ENCODE peak calls at places on chromosomes 1 and 21, in ten cellular contexts. P is left lung, B is heart right ventricle, L is neural progenitor cell, T is foreskin fibroblast, E is body of pancreas, X is mucosa of descending colon, J is HL-60, M is fibroblast of the aortic adventitia, Q is PC-3. D is an unnamed sample.

GRCh38 chr1:246629976-246630375 is 63.7 kb downstream of the CNST start:
- DNase-seq in Q (no peak), B (no peak), P (no peak), E (no peak), X (no peak), M (no peak), T (no peak), J (no peak), L (no peak), D (no peak)

GRCh38 chr1:106986603-106987002 is 69.9 kb upstream of the PRMT6 start:
- DNase-seq in J (no peak), P (no peak), M (no peak), Q (no peak), L (peak; percentile 7), E (no peak), X (no peak), B (no peak), T (no peak), D (no peak)

GRCh38 chr1:242784074-242784473 is 259.6 kb upstream of the PLD5 start:
- DNase-seq in L (peak; percentile 21), J (no peak), E (no peak), B (no peak), Q (no peak), T (no peak), M (no peak), P (no peak), X (no peak), D (no peak)

GRCh38 chr1:1307261-1307907 is 346 bp downstream of the ACAP3 start:
- DNase-seq in X (no peak), E (peak; percentile 36), P (peak; percentile 89), J (no peak), T (peak; percentile 66), B (peak; percentile 48), L (peak; percentile 76), Q (peak; percentile 47), M (peak; percentile 19), D (no peak)

GRCh38 chr1:52190500-52191252 is 48.8 kb downstream of the ZFYVE9 start:
- DNase-seq in T (peak; percentile 13), B (no peak), L (no peak), P (no peak), J (no peak), X (no peak), E (no peak), Q (no peak), M (no peak), D (no peak)

GRCh38 chr1:166489670-166490436 is 323.1 kb upstream of the FAM78B start:
- DNase-seq in B (peak; percentile 10), Q (peak; percentile 74), J (peak; percentile 49), E (peak; percentile 49), M (peak; percentile 5), X (no peak), L (no peak), P (peak; percentile 61), T (no peak), D (peak; percentile 75)

GRCh38 chr1:169427081-169427611 is at the start of gene CCDC181:
- DNase-seq in P (peak; percentile 74), Q (no peak), L (peak; percentile 97), J (no peak), E (peak; percentile 72), M (peak; percentile 42), B (peak; percentile 70), X (no peak), T (peak; percentile 82), D (peak; percentile 10)

GRCh38 chr1:97986041-97987005 is 65.5 kb upstream of the DPYD start:
- DNase-seq in T (peak; percentile 19), J (no peak), M (no peak), X (no peak), B (no peak), Q (no peak), E (no peak), P (no peak), L (no peak), D (no peak)

DNA sequence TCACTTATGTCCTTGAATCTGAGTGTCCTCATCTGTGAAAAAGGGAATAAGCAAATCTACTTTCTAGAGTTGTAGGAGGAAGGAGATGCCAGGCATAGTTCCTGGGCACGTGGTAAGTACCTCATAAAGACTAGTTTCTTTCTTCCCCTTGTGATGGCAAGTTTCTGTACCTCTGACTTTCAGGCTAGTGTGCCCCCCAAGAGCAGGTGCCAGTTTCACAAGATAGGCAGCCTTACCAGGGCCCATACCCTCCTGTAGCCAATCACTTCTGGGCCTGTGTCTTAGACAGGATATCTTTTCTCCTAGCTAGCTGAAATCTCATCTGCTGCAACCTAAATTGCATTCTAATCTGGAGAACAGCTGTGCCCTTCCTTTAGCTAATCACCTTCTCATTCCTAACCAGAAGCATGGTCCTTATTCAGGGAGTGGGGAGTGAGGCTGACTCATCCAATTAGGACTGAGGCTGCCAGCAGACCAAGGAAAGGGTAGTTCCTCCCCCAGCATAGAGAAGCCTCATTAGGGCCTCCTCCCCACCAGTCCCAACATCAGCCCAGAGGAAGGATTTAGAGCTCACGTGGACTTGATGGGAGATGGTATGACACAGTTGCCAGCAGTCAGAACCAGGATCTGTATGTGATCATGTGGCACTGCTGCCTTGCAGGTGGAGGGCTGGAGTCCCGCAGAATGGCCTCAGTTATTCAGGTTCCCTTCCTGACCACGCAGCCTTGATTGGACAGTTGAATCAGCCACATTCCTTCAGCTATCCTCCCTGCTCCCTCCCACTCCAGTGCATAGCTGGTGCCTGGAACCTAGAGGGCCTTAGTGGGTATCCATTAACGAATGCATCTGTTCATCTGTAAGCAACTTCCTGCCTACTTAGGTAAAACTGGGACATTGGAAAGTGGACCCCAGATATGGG is 7.9 kb downstream of the KLHDC8A start:
- DNase-seq in T (no peak), P (no peak), X (no peak), E (no peak), L (no peak), Q (no peak), J (no peak), B (no peak), M (no peak), D (no peak)
- TF ChIP-seq CTCF in T (no peak), P (no peak), X (no peak), E (no peak), L (no peak), Q (no peak), J (no peak), B (no peak), M (no peak), D (no peak)

DNA sequence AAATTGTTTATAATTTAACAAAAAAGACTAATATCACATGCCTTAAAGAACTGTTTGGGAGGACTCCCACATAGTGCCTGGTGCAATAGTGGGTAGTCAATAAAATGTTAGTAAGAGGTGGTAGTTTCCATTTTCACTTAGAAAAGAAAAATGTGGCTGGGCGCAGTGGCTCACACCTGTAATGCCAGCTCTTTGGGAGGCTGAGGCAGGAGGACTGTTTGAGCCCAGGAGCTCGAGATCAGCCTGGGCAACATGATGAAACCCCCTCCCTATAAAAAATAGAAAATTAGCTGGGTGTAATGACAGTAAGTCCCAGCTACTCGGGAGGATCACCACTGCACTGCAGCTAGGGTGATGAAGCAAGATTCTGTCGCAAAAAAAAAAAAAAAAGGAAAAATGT is 24.5 kb downstream of the C21orf91 start:
- DNase-seq in X (no peak), Q (no peak), E (no peak), P (no peak), T (no peak), B (no peak), L (no peak), M (no peak), J (no peak), D (no peak)
- H3K4me3 ChIP-seq in X (no peak overlapping the region), Q (no peak overlapping the region), E (no peak overlapping the region), P (no peak overlapping the region), T (no peak overlapping the region), B (no peak overlapping the region), L (no peak overlapping the region), M (no peak overlapping the region), J (no peak overlapping the region), D (no peak overlapping the region)

GRCh38 chr1:6446665-6447015 is 19.3 kb downstream of the TNFRSF25 start:
- DNase-seq in M (no peak), L (no peak), J (no peak), X (peak; percentile 43), P (no peak), T (no peak), E (no peak), B (no peak), Q (no peak), D (no peak)

GRCh38 chr1:6443339-6444115 is 19.0 kb downstream of the ESPN start:
- DNase-seq in T (no peak), Q (no peak), B (no peak), X (peak; percentile 45), L (no peak), E (no peak), J (no peak), P (peak; percentile 65), M (no peak), D (no peak)

GRCh38 chr1:6444377-6444776 is 19.8 kb downstream of the ESPN start:
- DNase-seq in T (no peak), L (no peak), X (peak; percentile 53), B (no peak), E (no peak), J (no peak), M (no peak), P (peak; percentile 57), Q (no peak), D (no peak)

GRCh38 chr1:6447016-6447817 is 18.8 kb downstream of the TNFRSF25 start:
- DNase-seq in P (peak; percentile 68), M (no peak), E (no peak), X (peak; percentile 67), L (peak; percentile 90), Q (no peak), T (no peak), J (no peak), B (no peak), D (no peak)

DNA sequence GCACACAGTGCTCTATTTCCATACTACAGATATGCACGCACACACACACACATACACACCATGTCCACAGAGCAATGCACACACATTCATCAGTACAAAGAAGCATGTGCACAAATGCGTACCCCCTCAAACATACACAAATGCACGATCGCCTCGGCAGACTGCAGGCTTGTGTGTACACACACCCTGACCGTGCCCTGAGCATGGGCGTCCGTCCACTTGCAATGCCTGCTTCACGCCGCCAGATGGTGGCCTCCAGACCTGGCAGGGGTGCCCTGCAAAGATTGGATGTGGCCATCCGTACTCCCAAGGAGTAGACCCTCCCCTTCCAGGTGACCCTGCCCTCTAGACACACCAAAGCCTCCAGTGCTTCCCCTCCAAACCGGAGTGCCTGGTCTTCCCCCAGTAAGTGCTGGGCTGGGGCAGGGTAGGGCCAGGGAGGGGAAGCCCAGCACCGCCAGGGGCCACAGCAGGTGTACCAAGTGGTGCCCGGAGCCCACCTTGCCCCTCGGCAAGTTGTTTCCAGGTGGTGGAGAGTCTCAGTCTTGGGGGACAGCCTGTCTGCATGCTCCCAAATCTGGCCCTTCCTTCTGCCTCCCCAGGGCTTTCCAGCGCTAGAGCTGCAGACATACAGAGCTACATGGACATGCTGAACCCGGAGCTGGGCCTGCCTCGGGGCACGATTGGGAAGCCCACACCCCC is 20.6 kb downstream of the ESPN start:
- DNase-seq in L (peak; percentile 72), B (no peak), Q (peak; percentile 73), P (peak; percentile 81), T (peak; percentile 58), M (peak; percentile 35), E (peak; percentile 59), X (peak; percentile 75), J (no peak), D (no peak)
- TF ChIP-seq CTCF in L (peak; percentile 58), B (peak; percentile 57), Q (peak; percentile 80), P (peak; percentile 66), T (peak; percentile 52), M (peak; percentile 65), E (peak; percentile 41), X (peak; percentile 56), J (no peak), D (peak; percentile 60)

GRCh38 chr1:234533975-234534876 is 55.2 kb upstream of the TARBP1 start:
- DNase-seq in Q (no peak), M (peak; percentile 100), T (peak; percentile 99), L (no peak), B (peak; percentile 95), J (no peak), X (peak; percentile 79), P (no peak), E (peak; percentile 92), D (no peak)

GRCh38 chr1:234535208-234535607 is 56.2 kb upstream of the TARBP1 start:
- DNase-seq in Q (no peak), L (no peak), X (no peak), E (no peak), T (no peak), J (no peak), B (no peak), P (no peak), M (no peak), D (no peak)

GRCh38 chr1:234531181-234532132 is 52.5 kb upstream of the TARBP1 start:
- DNase-seq in T (peak; percentile 74), X (no peak), Q (peak; percentile 52), P (no peak), E (peak; percentile 85), B (peak; percentile 76), J (no peak), M (peak; percentile 96), L (peak; percentile 42), D (no peak)

GRCh38 chr1:234532511-234532922 is 53.5 kb upstream of the TARBP1 start:
- DNase-seq in P (no peak), B (peak; percentile 76), E (peak; percentile 94), L (no peak), T (no peak), M (peak; percentile 59), X (no peak), J (peak; percentile 87), Q (no peak), D (no peak)

DNA sequence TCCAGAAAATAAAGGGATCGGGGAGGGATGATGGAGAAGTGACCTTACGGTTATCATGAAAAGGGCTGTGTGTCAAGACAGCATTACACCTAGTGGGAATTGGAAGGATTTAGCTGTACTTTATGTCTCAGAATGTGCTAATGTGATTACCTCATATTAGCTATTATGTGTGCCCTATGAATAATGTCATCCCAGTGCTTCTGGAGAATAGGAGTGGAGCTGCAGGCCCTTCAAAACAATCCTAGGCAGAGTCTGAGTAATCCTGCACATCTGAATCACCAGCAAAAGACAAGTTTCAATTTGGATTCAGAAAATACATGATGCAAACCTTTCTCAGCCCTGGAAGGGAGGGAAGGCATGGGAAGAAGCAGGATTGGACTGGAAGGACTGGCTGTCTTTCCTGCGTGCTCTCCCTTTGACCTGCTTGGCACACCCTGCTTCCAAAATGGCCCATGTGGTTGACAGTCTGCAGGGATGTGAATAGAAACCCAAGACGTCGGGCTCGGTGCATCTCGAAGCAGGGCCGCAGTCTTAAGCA is 54.1 kb upstream of the TARBP1 start:
- DNase-seq in E (peak; percentile 45), L (no peak), P (no peak), Q (peak; percentile 63), T (peak; percentile 96), J (no peak), B (peak; percentile 63), M (peak; percentile 98), X (no peak), D (no peak)
- H3K4me3 ChIP-seq in E (no peak overlapping the region), L (no peak overlapping the region), P (no peak overlapping the region), Q (no peak overlapping the region), T (no peak overlapping the region), J (no peak overlapping the region), B (no peak overlapping the region), M (no peak overlapping the region), X (no peak overlapping the region), D (no peak overlapping the region)

D was measured in GM12864.